ENCODE peak calls at places on chromosomes 12 and 14, in five cellular contexts. S, R, X, V and G are unnamed samples.

GRCh38 chr14:95523818-95524448 is 7.5 kb upstream of the SYNE3 start:
- DNase-seq in S (no peak), R (no peak), X (no peak), V (no peak), G (no peak)

GRCh38 chr12:6212086-6212485 is 11.9 kb downstream of the CD9 start:
- DNase-seq in S (no peak), R (no peak), X (no peak), V (no peak), G (no peak)

GRCh38 chr12:116601524-116601923 is 42.3 kb downstream of the MAP1LC3B2 start:
- DNase-seq in S (no peak), R (no peak), X (no peak), V (peak), G (no peak)

GRCh38 chr12:61538951-61539350 is 721.3 kb upstream of the USP15 start:
- DNase-seq in S (no peak), R (no peak), X (no peak), V (no peak), G (no peak)

GRCh38 chr12:78759387-78759786 is 105.2 kb upstream of the SYT1 start:
- DNase-seq in S (no peak), R (no peak), X (no peak), V (no peak), G (no peak)

GRCh38 chr14:54785111-54785777 is 117.4 kb downstream of the GCH1 start:
- DNase-seq in S (no peak), R (no peak), X (no peak), V (no peak), G (no peak)

GRCh38 chr14:34930591-34931069 is 52.2 kb upstream of the SRP54 start:
- DNase-seq in S (no peak), R (no peak), X (no peak), V (peak), G (no peak)

GRCh38 chr12:109910969-109911348 is 10.9 kb downstream of the TCHP start:
- DNase-seq in S (no peak), R (peak), X (no peak), V (no peak), G (no peak)

GRCh38 chr12:27534060-27534764 is 10.2 kb downstream of the PPFIBP1 start:
- DNase-seq in S (no peak), R (no peak), X (no peak), V (peak), G (no peak)

GRCh38 chr12:99157946-99158345 is 489.6 kb upstream of the GARIN6 start:
- DNase-seq in S (no peak), R (no peak), X (no peak), V (no peak), G (no peak)

GRCh38 chr12:100413006-100413405 is 56.1 kb downstream of the SLC17A8 start:
- DNase-seq in S (no peak), R (no peak), X (no peak), V (no peak), G (no peak)

GRCh38 chr12:46372131-46372851 is at the start of gene SLC38A2:
- DNase-seq in S (peak), R (peak), X (no peak), V (peak), G (peak)

GRCh38 chr12:9760699-9761406 is at the start of gene CD69:
- DNase-seq in S (peak), R (no peak), X (peak), V (peak), G (peak)

GRCh38 chr12:114166360-114166759 is 200.2 kb upstream of the RBM19 start:
- DNase-seq in S (no peak), R (no peak), X (no peak), V (no peak), G (peak)

GRCh38 chr14:61184117-61184516 is 97.0 kb downstream of the TMEM30B start:
- DNase-seq in S (no peak), R (no peak), X (no peak), V (no peak), G (no peak)

GRCh38 chr14:65222434-65222833 is 120.1 kb upstream of the MAX start:
- DNase-seq in S (peak), R (peak), X (no peak), V (peak), G (peak)

GRCh38 chr12:6468283-6468575 is 2.2 kb downstream of the VAMP1 start:
- DNase-seq in S (no peak), R (no peak), X (no peak), V (no peak), G (no peak)

GRCh38 chr12:24561882-24562760 is 386.8 kb downstream of the BCAT1 start:
- DNase-seq in S (no peak), R (peak), X (no peak), V (no peak), G (peak)

GRCh38 chr12:22350817-22351371 is 16.4 kb upstream of the ST8SIA1 start:
- DNase-seq in S (no peak), R (no peak), X (no peak), V (no peak), G (no peak)

GRCh38 chr14:39841088-39841487 is 408.9 kb upstream of the FBXO33 start:
- DNase-seq in S (no peak), R (no peak), X (no peak), V (no peak), G (no peak)

GRCh38 chr12:57475271-57476161 is 4.2 kb downstream of the ARHGAP9 start:
- DNase-seq in S (no peak), R (no peak), X (no peak), V (no peak), G (no peak)

GRCh38 chr12:96190403-96191170 is 3.6 kb upstream of the ELK3 start:
- DNase-seq in S (no peak), R (no peak), X (no peak), V (no peak), G (no peak)

GRCh38 chr12:91099373-91099772 is 11.9 kb downstream of the LUM start:
- DNase-seq in S (no peak), R (no peak), X (no peak), V (no peak), G (no peak)

GRCh38 chr14:34650786-34651584 is 21.0 kb upstream of the SNX6 start:
- DNase-seq in S (no peak), R (no peak), X (no peak), V (no peak), G (no peak)

GRCh38 chr12:132395192-132395907 is 66.0 kb upstream of the GALNT9 start:
- DNase-seq in S (no peak), R (no peak), X (no peak), V (no peak), G (no peak)

GRCh38 chr12:116060765-116061164 is 216.7 kb downstream of the MED13L start:
- DNase-seq in S (no peak), R (no peak), X (no peak), V (no peak), G (no peak)

GRCh38 chr14:102012336-102012735 is 48.0 kb downstream of the DYNC1H1 start:
- DNase-seq in S (no peak), R (no peak), X (no peak), V (no peak), G (no peak)

GRCh38 chr12:15214851-15215601 is 6.2 kb downstream of the RERG start:
- DNase-seq in S (no peak), R (no peak), X (no peak), V (no peak), G (no peak)

GRCh38 chr14:56117765-56118610 is at the start of gene PELI2:
- DNase-seq in S (peak), R (peak), X (no peak), V (peak), G (peak)

GRCh38 chr12:122981036-122981471 is 573 bp downstream of the ARL6IP4 start:
- DNase-seq in S (no peak), R (no peak), X (peak), V (no peak), G (no peak)

GRCh38 chr12:4843907-4844306 is 65.8 kb upstream of the KCNA1 start:
- DNase-seq in S (no peak), R (no peak), X (no peak), V (no peak), G (no peak)

GRCh38 chr14:92759300-92759678 is 10.9 kb upstream of the LGMN start:
- DNase-seq in S (no peak), R (peak), X (no peak), V (peak), G (no peak)

GRCh38 chr14:91729756-91730155 is 2.1 kb downstream of the CATSPERB start:
- DNase-seq in S (no peak), R (no peak), X (no peak), V (no peak), G (no peak)

GRCh38 chr14:27750096-27750495 is 1016.5 kb upstream of the FOXG1 start:
- DNase-seq in S (no peak), R (no peak), X (no peak), V (no peak), G (no peak)

GRCh38 chr12:127194176-127194575 is 1072.8 kb upstream of the TMEM132C start:
- DNase-seq in S (no peak), R (no peak), X (no peak), V (no peak), G (no peak)

GRCh38 chr14:92982941-92983340 is 60.0 kb downstream of the CHGA start:
- DNase-seq in S (no peak), R (no peak), X (no peak), V (no peak), G (no peak)

GRCh38 chr12:63079791-63080395 is 71.1 kb downstream of the AVPR1A start:
- DNase-seq in S (no peak), R (no peak), X (no peak), V (no peak), G (no peak)